ENCODE peak calls at places on chromosomes 5 and 9, in five cellular contexts. A is retinal pigment epithelial cell, X is fibroblast of lung, D is mucosa of descending colon, R is GM23338. Z is an unnamed sample.

GRCh38 chr5:310941-311434 is 10.5 kb upstream of the AHRR start:
- DNase-seq in A (no peak), R (no peak), X (peak), D (no peak), Z (peak)

GRCh38 chr5:51226420-51226735 is 156.9 kb upstream of the ISL1 start:
- DNase-seq in D (no peak), X (no peak), R (peak), A (peak), Z (no peak)

GRCh38 chr9:108903437-108904103 is 30.4 kb downstream of the ELP1 start:
- DNase-seq in X (peak), R (no peak), D (no peak), A (no peak), Z (peak)

GRCh38 chr5:67465556-67466206 is 269.1 kb upstream of the CD180 start:
- DNase-seq in A (no peak), X (peak), D (no peak), R (no peak), Z (no peak)

GRCh38 chr5:107184066-107184465 is 486.7 kb downstream of the EFNA5 start:
- DNase-seq in X (no peak), R (no peak), D (no peak), A (no peak), Z (no peak)

GRCh38 chr5:90409318-90410177 is at the start of gene CETN3:
- DNase-seq in D (peak), R (peak), X (peak), A (peak), Z (peak)

GRCh38 chr9:82117528-82117927 is 129.0 kb downstream of the SPATA31D1 start:
- DNase-seq in X (no peak), D (no peak), A (no peak), R (no peak), Z (peak)

GRCh38 chr9:20209421-20210340 is 412.6 kb downstream of the MLLT3 start:
- DNase-seq in A (no peak), X (peak), D (no peak), R (no peak), Z (no peak)

GRCh38 chr9:121246821-121247511 is 21.0 kb upstream of the GSN start:
- DNase-seq in A (no peak), X (peak), R (no peak), D (no peak), Z (peak)

GRCh38 chr5:174732040-174733020 is 7.9 kb downstream of the MSX2 start:
- DNase-seq in X (no peak), A (no peak), D (no peak), R (peak), Z (no peak)
- H3K4me3 ChIP-seq in X (no peak), A (peak), D (no peak), R (peak), Z (no peak)

DNA sequence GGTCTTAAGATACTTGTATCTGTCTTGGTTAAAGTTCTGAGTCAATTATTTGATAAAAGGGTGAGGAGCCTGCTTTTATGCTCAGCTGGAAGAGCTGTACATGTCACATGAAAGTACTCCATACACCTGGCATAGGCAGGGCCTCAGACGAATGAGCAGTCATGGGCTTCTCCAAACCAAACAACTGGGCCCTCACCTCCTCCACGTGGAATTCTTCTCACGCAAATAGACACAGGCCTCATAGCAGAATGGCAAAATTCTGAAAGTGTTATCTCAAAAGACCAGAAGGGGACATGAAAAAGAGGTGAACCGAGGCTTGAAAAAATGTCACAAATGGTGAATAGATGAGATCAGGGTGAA is 48.6 kb downstream of the FAM240B start:
- DNase-seq in R (no peak), A (no peak), X (no peak), D (no peak), Z (no peak)
- TF ChIP-seq CTCF in R (no peak), A (no peak), X (no peak), D (no peak), Z (no peak)

GRCh38 chr5:52837591-52838001 is 49.9 kb downstream of the ITGA1 start:
- DNase-seq in A (no peak), D (no peak), R (no peak), X (peak), Z (peak)
- H3K4me3 ChIP-seq in A (no peak), D (no peak), R (no peak), X (no peak), Z (no peak)

GRCh38 chr5:64040496-64040895 is 78.3 kb upstream of the HTR1A start:
- DNase-seq in D (no peak), X (no peak), R (no peak), A (no peak), Z (no peak)
- TF ChIP-seq CTCF in D (no peak), X (no peak), R (no peak), A (no peak), Z (no peak)

GRCh38 chr5:141810702-141811101 is 67.5 kb downstream of the PCDH1 start:
- DNase-seq in A (no peak), X (no peak), R (no peak), D (no peak), Z (no peak)

GRCh38 chr5:141809697-141810096 is 68.5 kb downstream of the PCDH1 start:
- DNase-seq in X (no peak), A (no peak), R (no peak), D (no peak), Z (no peak)

GRCh38 chr5:141808857-141809256 is 69.4 kb downstream of the PCDH1 start:
- DNase-seq in D (no peak), A (no peak), R (no peak), X (no peak), Z (no peak)

GRCh38 chr5:141812512-141812911 is 65.7 kb downstream of the PCDH1 start:
- DNase-seq in A (no peak), X (no peak), D (no peak), R (no peak), Z (no peak)

DNA sequence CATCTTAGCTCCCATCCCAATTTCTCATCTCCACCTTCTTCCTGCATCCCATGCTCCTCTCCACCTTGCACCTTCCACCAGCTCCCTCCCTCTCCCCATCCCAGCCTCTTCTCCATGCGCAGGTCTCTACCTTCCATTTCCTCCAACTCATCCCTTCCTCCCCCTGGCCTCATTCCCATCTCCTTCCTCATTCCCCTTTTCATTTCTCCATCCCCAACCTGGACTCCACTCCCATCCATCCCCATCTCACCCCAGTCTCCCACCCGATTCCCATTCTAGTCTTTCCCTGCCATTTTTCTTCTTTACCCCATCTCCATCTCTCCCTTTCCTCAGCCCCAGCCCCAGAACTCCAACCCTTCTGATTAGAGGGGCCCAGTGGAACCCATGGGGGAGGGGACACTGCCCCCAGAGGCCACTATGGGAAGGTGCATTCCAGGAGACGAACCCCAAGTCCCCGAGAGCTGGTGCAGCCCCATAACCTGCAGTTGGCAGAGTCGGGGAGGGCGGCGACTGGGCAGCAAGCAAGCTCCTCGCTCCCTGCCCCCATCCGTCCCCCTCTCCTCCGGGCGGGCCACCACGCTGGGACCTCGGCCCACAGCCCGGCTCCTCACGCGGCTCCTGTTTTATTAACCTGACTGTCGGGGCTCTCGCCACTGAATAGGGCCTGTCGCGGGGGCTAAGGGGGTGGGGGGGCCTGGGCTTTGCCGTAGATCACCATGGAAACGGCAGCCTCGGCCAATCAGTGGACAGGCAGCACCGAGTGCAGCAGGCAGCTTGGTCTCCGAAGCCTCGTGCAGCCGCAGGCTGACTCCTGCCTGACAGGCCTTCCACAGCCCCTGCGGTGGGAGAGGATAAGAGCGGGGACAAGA is 66.7 kb downstream of the PCDH1 start:
- DNase-seq in A (no peak), X (no peak), R (peak), D (no peak), Z (no peak)
- H3K4me3 ChIP-seq in A (peak), X (no peak), R (peak), D (no peak), Z (no peak)